ENCODE peak calls at places on chromosomes 3 and 15, in five cellular contexts. G is GM13977, U is NCI-H187, T is astrocyte, Q is amniotic stem cell. F is an unnamed sample.
A peak's percentile ranks its signal among the peaks of the same experiment; 100 is the strongest.

GRCh38 chr3:123536153-123536895 is 48.5 kb downstream of the HACD2 start:
- DNase-seq in G (peak; percentile 52), U (no peak), T (no peak), Q (no peak), F (peak; percentile 49)

GRCh38 chr15:51312132-51312531 is 26.3 kb downstream of the CYP19A1 start:
- DNase-seq in G (no peak), U (no peak), T (peak; percentile 39), Q (no peak), F (no peak)

GRCh38 chr3:120645083-120645800 is 36.8 kb downstream of the HGD start:
- DNase-seq in G (no peak), U (no peak), T (peak; percentile 40), Q (no peak), F (no peak)

GRCh38 chr3:172982731-172983364 is 158.2 kb downstream of the SPATA16 start:
- DNase-seq in G (no peak), U (no peak), T (no peak), Q (no peak), F (no peak)

GRCh38 chr3:39639344-39640236 is 169.8 kb upstream of the MYRIP start:
- DNase-seq in G (no peak), U (no peak), T (peak; percentile 97), Q (peak; percentile 94), F (no peak)

GRCh38 chr3:160401301-160402095 is 2.0 kb downstream of the SMC4 start:
- DNase-seq in G (no peak), U (no peak), T (peak; percentile 78), Q (peak; percentile 33), F (no peak)

GRCh38 chr3:24288538-24289236 is 206.0 kb downstream of the THRB start:
- DNase-seq in G (no peak), U (no peak), T (peak; percentile 32), Q (no peak), F (no peak)

GRCh38 chr3:147960791-147961190 is 551.6 kb downstream of the ZIC1 start:
- DNase-seq in G (no peak), U (no peak), T (no peak), Q (no peak), F (no peak)

GRCh38 chr3:16741103-16741758 is 136.0 kb upstream of the DAZL start:
- DNase-seq in G (no peak), U (no peak), T (peak; percentile 95), Q (no peak), F (no peak)

GRCh38 chr3:20527368-20527767 is 341.4 kb upstream of the SGO1 start:
- DNase-seq in G (no peak), U (no peak), T (no peak), Q (no peak), F (no peak)

GRCh38 chr3:127694467-127695215 is 21.9 kb downstream of the ABTB1 start:
- DNase-seq in G (no peak), U (no peak), T (no peak), Q (no peak), F (no peak)

F was measured in GM06990.